ENCODE peak calls at places on chromosomes 16 and 17, in seven cellular contexts. S, C, J, P, Z, A and F are unnamed samples.

GRCh38 chr16:87407511-87408112 is 15.5 kb downstream of the MAP1LC3B start:
- DNase-seq in S (peak), C (peak), J (no peak), P (no peak), Z (peak), A (no peak), F (no peak)

GRCh38 chr17:31699281-31699680 is 159.8 kb downstream of the COPRS start:
- DNase-seq in S (peak), C (no peak), J (no peak), P (peak), Z (no peak), A (no peak), F (no peak)

GRCh38 chr16:50956637-50957036 is 194.4 kb downstream of the SALL1 start:
- DNase-seq in S (no peak), C (no peak), J (no peak), P (no peak), Z (no peak), A (no peak), F (no peak)

GRCh38 chr17:79988163-79988971 is 47.3 kb downstream of the TBC1D16 start:
- DNase-seq in S (peak), C (peak), J (no peak), P (peak), Z (peak), A (peak), F (no peak)

GRCh38 chr17:8887834-8888703 is 20.6 kb upstream of the PIK3R6 start:
- DNase-seq in S (no peak), C (peak), J (no peak), P (peak), Z (no peak), A (no peak), F (no peak)

GRCh38 chr17:4186244-4186920 is 43.4 kb downstream of the CYB5D2 start:
- DNase-seq in S (no peak), C (no peak), J (no peak), P (no peak), Z (no peak), A (peak), F (no peak)

GRCh38 chr17:40884708-40885512 is at the start of gene KRT20:
- DNase-seq in S (no peak), C (no peak), J (no peak), P (no peak), Z (no peak), A (no peak), F (no peak)

GRCh38 chr17:33521784-33522183 is 228.7 kb upstream of the ASIC2 start:
- DNase-seq in S (peak), C (no peak), J (no peak), P (no peak), Z (no peak), A (no peak), F (no peak)

GRCh38 chr17:53516643-53517042 is 306.1 kb upstream of the KIF2B start:
- DNase-seq in S (peak), C (no peak), J (no peak), P (peak), Z (no peak), A (no peak), F (no peak)

GRCh38 chr17:79945591-79946255 is 89.9 kb downstream of the TBC1D16 start:
- DNase-seq in S (no peak), C (no peak), J (no peak), P (no peak), Z (no peak), A (peak), F (no peak)

GRCh38 chr16:80915079-80915450 is 91.6 kb downstream of the CMC2 start:
- DNase-seq in S (no peak), C (no peak), J (no peak), P (no peak), Z (no peak), A (no peak), F (no peak)

GRCh38 chr17:13385481-13385907 is 216.2 kb downstream of the HS3ST3A1 start:
- DNase-seq in S (no peak), C (peak), J (no peak), P (no peak), Z (no peak), A (no peak), F (no peak)

GRCh38 chr16:85123891-85124635 is 11.8 kb upstream of the CIBAR2 start:
- DNase-seq in S (no peak), C (peak), J (no peak), P (peak), Z (no peak), A (peak), F (no peak)

GRCh38 chr17:65910836-65911235 is 281.1 kb downstream of the CEP112 start:
- DNase-seq in S (no peak), C (no peak), J (no peak), P (no peak), Z (no peak), A (no peak), F (no peak)

GRCh38 chr16:82756283-82756599 is 129.5 kb downstream of the CDH13 start:
- DNase-seq in S (no peak), C (no peak), J (no peak), P (peak), Z (no peak), A (no peak), F (no peak)

GRCh38 chr16:82758406-82758805 is 131.6 kb downstream of the CDH13 start:
- DNase-seq in S (no peak), C (no peak), J (no peak), P (no peak), Z (no peak), A (no peak), F (no peak)

GRCh38 chr16:82754716-82755513 is 128.1 kb downstream of the CDH13 start:
- DNase-seq in S (no peak), C (no peak), J (no peak), P (no peak), Z (no peak), A (no peak), F (no peak)

GRCh38 chr16:82753821-82754220 is 127.1 kb downstream of the CDH13 start:
- DNase-seq in S (no peak), C (no peak), J (no peak), P (no peak), Z (no peak), A (no peak), F (no peak)

DNA sequence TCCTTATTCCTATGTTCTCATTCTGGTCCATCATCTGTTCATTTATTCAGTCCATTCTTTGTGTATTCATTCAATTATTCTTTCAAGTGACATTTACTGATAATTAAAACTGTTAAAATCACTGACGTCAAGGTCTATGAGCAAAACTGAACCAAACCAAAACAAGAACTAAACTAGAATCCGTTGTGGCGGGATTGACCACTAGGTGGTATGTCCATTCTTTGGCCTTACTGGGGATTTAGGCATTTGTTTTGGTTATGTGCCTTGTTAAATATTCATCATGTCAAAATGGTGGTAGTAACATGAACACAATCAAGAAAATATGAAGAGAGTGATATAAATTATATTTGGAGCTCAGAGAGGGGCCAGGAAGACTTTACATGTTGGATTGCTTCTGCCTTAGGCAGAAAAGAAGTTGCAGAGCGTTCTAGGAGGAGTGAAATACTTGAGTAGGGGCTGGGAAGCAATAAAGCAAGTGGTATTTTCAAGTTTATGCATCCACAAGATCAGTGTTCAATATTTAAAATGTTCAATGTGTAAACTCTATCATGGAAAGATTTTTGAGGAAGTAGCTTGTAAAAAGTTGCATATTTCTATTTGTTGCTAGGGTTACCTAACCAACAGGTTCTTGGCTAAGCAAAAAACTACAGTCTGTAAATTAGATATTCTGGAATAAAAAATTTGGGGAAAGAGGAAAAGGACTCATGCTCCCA is 129.0 kb downstream of the CDH13 start:
- DNase-seq in S (no peak), C (no peak), J (no peak), P (peak), Z (no peak), A (no peak), F (no peak)
- TF ChIP-seq CTCF in S (no peak), C (no peak), J (no peak), P (peak), Z (peak), A (no peak), F (no peak)

DNA sequence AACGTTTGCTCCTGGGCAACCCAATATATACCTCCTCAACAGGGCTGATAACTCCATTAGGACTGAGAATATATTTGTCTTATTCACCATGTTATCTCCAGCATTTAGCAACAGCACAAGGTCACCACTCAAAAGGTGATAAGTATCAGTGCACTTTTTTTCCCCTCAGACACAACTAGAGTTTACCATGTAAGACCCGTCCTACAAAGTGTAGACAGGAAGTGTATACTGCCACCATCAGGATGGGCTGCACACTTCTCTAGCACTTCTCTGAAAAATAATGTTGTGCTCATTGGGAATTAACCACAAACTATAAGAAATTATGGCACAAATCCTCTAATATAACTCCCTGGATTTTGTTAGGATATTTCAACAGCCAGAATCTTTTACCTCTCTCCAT is 5.7 kb upstream of the VAT1L start:
- DNase-seq in S (no peak), C (no peak), J (no peak), P (peak), Z (peak), A (no peak), F (no peak)
- TF ChIP-seq CTCF in S (no peak), C (peak), J (no peak), P (peak), Z (peak), A (no peak), F (peak)

GRCh38 chr16:529012-529575 is 1.6 kb downstream of the CAPN15 start:
- DNase-seq in S (no peak), C (no peak), J (no peak), P (no peak), Z (no peak), A (no peak), F (no peak)

GRCh38 chr16:526181-527014 is 1.1 kb upstream of the CAPN15 start:
- DNase-seq in S (no peak), C (peak), J (no peak), P (peak), Z (no peak), A (no peak), F (no peak)

GRCh38 chr16:528111-529011 is 849 bp downstream of the CAPN15 start:
- DNase-seq in S (peak), C (peak), J (no peak), P (peak), Z (no peak), A (peak), F (no peak)

GRCh38 chr16:525520-526180 is 1.9 kb upstream of the CAPN15 start:
- DNase-seq in S (peak), C (peak), J (no peak), P (peak), Z (peak), A (no peak), F (peak)

GRCh38 chr16:527015-527903 is at the start of gene CAPN15:
- DNase-seq in S (peak), C (peak), J (peak), P (peak), Z (peak), A (peak), F (peak)
- TF ChIP-seq CTCF in S (peak), C (peak), J (peak), P (no peak), Z (no peak), A (peak), F (no peak)

GRCh38 chr16:79348521-79349306 is 251.8 kb downstream of the MAF start:
- DNase-seq in S (no peak), C (no peak), J (no peak), P (no peak), Z (no peak), A (no peak), F (no peak)
- TF ChIP-seq CTCF in S (no peak), C (no peak), J (no peak), P (no peak), Z (no peak), A (no peak), F (no peak)

GRCh38 chr17:81116704-81117103 is 48.6 kb upstream of the PVALEF start:
- DNase-seq in S (no peak), C (no peak), J (no peak), P (no peak), Z (no peak), A (no peak), F (no peak)
- TF ChIP-seq CTCF in S (no peak), C (no peak), J (no peak), P (no peak), Z (no peak), A (no peak), F (no peak)

DNA sequence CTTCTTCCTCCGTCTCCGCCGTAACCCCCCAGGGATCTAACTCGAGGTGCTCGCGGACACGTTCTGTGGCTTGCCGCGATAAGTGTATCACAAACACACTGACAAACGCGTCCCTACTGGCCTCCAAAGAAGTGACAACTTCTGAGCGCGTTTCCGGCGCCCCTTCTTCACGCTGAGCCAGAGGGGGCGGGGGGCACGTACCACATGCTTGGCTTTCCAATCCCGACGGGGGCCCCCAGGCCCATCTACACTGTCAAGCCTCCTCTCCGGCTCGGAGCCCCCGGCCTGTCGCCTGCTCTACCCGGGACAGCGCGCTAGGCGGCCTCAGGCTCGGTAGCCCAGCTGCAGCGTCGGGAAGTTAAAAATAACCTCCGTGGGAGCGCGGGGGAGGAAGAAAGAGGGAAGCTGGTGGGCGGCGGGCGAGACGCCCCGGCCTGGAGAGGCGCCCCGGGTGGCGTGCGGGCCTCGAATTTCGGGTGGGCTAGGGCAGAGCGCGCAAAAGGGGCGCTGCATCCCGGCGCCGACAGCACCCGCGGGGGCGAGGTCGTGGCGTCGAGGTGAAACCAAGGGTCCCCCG is 676 bp upstream of the SPHK1 start:
- DNase-seq in S (peak), C (peak), J (no peak), P (no peak), Z (no peak), A (peak), F (peak)
- TF ChIP-seq CTCF in S (peak), C (peak), J (peak), P (peak), Z (peak), A (peak), F (peak)

GRCh38 chr16:89297156-89297869 is 79.8 kb downstream of the ZNF778 start:
- DNase-seq in S (no peak), C (no peak), J (no peak), P (peak), Z (no peak), A (no peak), F (no peak)
- TF ChIP-seq CTCF in S (no peak), C (no peak), J (no peak), P (no peak), Z (no peak), A (no peak), F (no peak)

GRCh38 chr16:29310852-29311314 is 95.6 kb downstream of the NPIPB11 start:
- DNase-seq in S (no peak), C (no peak), J (no peak), P (peak), Z (no peak), A (peak), F (no peak)
- TF ChIP-seq CTCF in S (no peak), C (no peak), J (peak), P (peak), Z (no peak), A (no peak), F (no peak)